ENCODE peak calls at places on chromosomes 6 and 20, in five cellular contexts. One of them, this sample, is unnamed.

GRCh38 chr20:36202891-36203338 is 33.4 kb upstream of the AAR2 start:
- DNase-seq in IMR-90: peak
- DNase-seq in ascending aorta: peak
- DNase-seq in fibroblast of lung: peak
- DNase-seq in mammary epithelial cell: peak
- DNase-seq in this sample: peak

GRCh38 chr20:2840967-2841531 is 504 bp downstream of the VPS16 start:
- DNase-seq in ascending aorta: peak
- DNase-seq in fibroblast of lung: peak
- DNase-seq in IMR-90: peak
- DNase-seq in mammary epithelial cell: peak
- DNase-seq in this sample: peak

GRCh38 chr6:11318835-11319813 is 86.7 kb upstream of the NEDD9 start:
- DNase-seq in ascending aorta: no peak
- DNase-seq in mammary epithelial cell: peak
- DNase-seq in IMR-90: no peak
- DNase-seq in fibroblast of lung: no peak
- DNase-seq in this sample: no peak

GRCh38 chr6:7051780-7052440 is 55.9 kb upstream of the RREB1 start:
- DNase-seq in IMR-90: no peak
- DNase-seq in fibroblast of lung: peak
- DNase-seq in mammary epithelial cell: no peak
- DNase-seq in ascending aorta: no peak
- DNase-seq in this sample: peak

GRCh38 chr6:166999845-167000253 is 652 bp downstream of the CEP43 start:
- DNase-seq in mammary epithelial cell: no peak
- DNase-seq in fibroblast of lung: peak
- DNase-seq in IMR-90: no peak
- DNase-seq in ascending aorta: peak
- DNase-seq in this sample: peak

GRCh38 chr6:4287811-4288244 is 152.5 kb upstream of the ECI2 start:
- DNase-seq in ascending aorta: no peak
- DNase-seq in mammary epithelial cell: no peak
- DNase-seq in IMR-90: no peak
- DNase-seq in fibroblast of lung: no peak
- DNase-seq in this sample: no peak

GRCh38 chr6:142377112-142377848 is 75.5 kb downstream of the ADGRG6 start:
- DNase-seq in mammary epithelial cell: peak
- DNase-seq in IMR-90: peak
- DNase-seq in fibroblast of lung: no peak
- DNase-seq in ascending aorta: no peak
- DNase-seq in this sample: no peak

GRCh38 chr6:152089992-152090391 is 282.5 kb downstream of the ESR1 start:
- DNase-seq in IMR-90: peak
- DNase-seq in mammary epithelial cell: peak
- DNase-seq in fibroblast of lung: peak
- DNase-seq in ascending aorta: peak
- DNase-seq in this sample: no peak

GRCh38 chr6:24584390-24584735 is 61.6 kb downstream of the KIAA0319 start:
- DNase-seq in mammary epithelial cell: no peak
- DNase-seq in IMR-90: no peak
- DNase-seq in ascending aorta: no peak
- DNase-seq in fibroblast of lung: no peak
- DNase-seq in this sample: no peak

GRCh38 chr20:56506103-56506502 is 18.4 kb upstream of the FAM209A start:
- DNase-seq in ascending aorta: peak
- DNase-seq in fibroblast of lung: no peak
- DNase-seq in mammary epithelial cell: no peak
- DNase-seq in IMR-90: no peak
- DNase-seq in this sample: no peak

GRCh38 chr6:99521557-99522286 is 6.5 kb upstream of the USP45 start:
- DNase-seq in ascending aorta: no peak
- DNase-seq in fibroblast of lung: peak
- DNase-seq in mammary epithelial cell: peak
- DNase-seq in IMR-90: peak
- DNase-seq in this sample: no peak

GRCh38 chr20:47411161-47411560 is 54.7 kb upstream of the ZMYND8 start:
- DNase-seq in mammary epithelial cell: no peak
- DNase-seq in fibroblast of lung: no peak
- DNase-seq in ascending aorta: no peak
- DNase-seq in IMR-90: no peak
- DNase-seq in this sample: peak

GRCh38 chr6:134035823-134036296 is 16.6 kb downstream of the SLC2A12 start:
- DNase-seq in ascending aorta: no peak
- DNase-seq in mammary epithelial cell: peak
- DNase-seq in fibroblast of lung: peak
- DNase-seq in IMR-90: peak
- DNase-seq in this sample: peak

GRCh38 chr20:6909608-6910007 is 142.1 kb downstream of the BMP2 start:
- DNase-seq in fibroblast of lung: no peak
- DNase-seq in ascending aorta: no peak
- DNase-seq in mammary epithelial cell: peak
- DNase-seq in IMR-90: no peak
- DNase-seq in this sample: no peak
- TF ChIP-seq CTCF in fibroblast of lung: no peak
- TF ChIP-seq CTCF in ascending aorta: no peak
- TF ChIP-seq CTCF in mammary epithelial cell: no peak
- TF ChIP-seq CTCF in IMR-90: no peak
- TF ChIP-seq CTCF in this sample: no peak

GRCh38 chr20:63917811-63918210 is 22.9 kb downstream of the DNAJC5 start:
- DNase-seq in fibroblast of lung: no peak
- DNase-seq in IMR-90: no peak
- DNase-seq in ascending aorta: no peak
- DNase-seq in mammary epithelial cell: no peak
- DNase-seq in this sample: no peak
- TF ChIP-seq CTCF in fibroblast of lung: no peak
- TF ChIP-seq CTCF in IMR-90: no peak
- TF ChIP-seq CTCF in ascending aorta: no peak
- TF ChIP-seq CTCF in mammary epithelial cell: no peak
- TF ChIP-seq CTCF in this sample: no peak

DNA sequence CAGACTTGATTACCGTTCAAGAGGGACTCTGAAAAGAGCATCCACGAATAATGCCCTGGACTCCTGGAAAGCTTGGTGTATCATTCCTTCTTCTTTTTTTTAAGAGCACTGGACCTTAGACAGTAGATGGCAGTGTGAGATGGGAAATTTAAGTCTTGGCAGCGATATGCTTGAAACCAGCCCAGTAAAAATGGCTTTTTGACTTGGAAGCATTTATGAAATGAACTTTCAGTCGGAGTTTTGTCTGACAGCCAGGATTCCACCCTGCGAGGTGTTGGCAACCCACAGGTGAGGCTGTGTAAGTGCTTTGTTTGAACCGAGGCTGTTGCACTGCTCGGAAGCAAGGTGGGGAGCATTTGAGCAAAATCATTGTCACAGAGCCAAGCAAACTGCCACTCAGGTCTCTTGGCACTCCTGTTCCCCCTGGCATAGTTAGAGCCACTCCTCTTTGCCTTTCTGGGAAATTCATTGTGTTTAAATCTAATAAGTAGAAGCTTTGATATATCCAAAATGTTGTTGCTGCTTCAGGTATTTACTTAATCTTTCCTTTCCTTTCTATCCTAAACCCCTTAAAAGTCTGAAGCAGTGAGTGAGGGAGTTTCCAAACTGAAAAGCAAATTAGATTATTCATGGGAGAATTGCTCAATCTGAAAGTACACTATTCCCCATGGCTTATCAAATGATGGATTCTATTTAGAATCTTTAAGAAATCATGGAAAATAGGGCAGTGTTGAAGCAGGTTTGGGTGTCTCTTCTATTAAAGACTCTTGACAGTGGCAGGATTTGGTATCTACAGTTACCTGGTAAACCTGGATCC is 272.8 kb upstream of the SLC35B3 start:
- DNase-seq in mammary epithelial cell: peak
- DNase-seq in fibroblast of lung: peak
- DNase-seq in IMR-90: no peak
- DNase-seq in ascending aorta: no peak
- DNase-seq in this sample: peak
- TF ChIP-seq CTCF in mammary epithelial cell: peak
- TF ChIP-seq CTCF in fibroblast of lung: no peak
- TF ChIP-seq CTCF in IMR-90: no peak
- TF ChIP-seq CTCF in ascending aorta: no peak
- TF ChIP-seq CTCF in this sample: peak

GRCh38 chr6:89894169-89894568 is at the start of gene GJA10:
- DNase-seq in mammary epithelial cell: no peak
- DNase-seq in ascending aorta: no peak
- DNase-seq in IMR-90: no peak
- DNase-seq in fibroblast of lung: no peak
- DNase-seq in this sample: no peak

GRCh38 chr6:89895273-89895874 is 1.1 kb downstream of the GJA10 start:
- DNase-seq in IMR-90: peak
- DNase-seq in mammary epithelial cell: peak
- DNase-seq in fibroblast of lung: peak
- DNase-seq in ascending aorta: no peak
- DNase-seq in this sample: no peak
- TF ChIP-seq CTCF in IMR-90: no peak
- TF ChIP-seq CTCF in mammary epithelial cell: no peak
- TF ChIP-seq CTCF in fibroblast of lung: no peak
- TF ChIP-seq CTCF in ascending aorta: no peak
- TF ChIP-seq CTCF in this sample: no peak

GRCh38 chr20:235891-236290 is 8.8 kb downstream of the DEFB129 start:
- DNase-seq in IMR-90: no peak
- DNase-seq in mammary epithelial cell: peak
- DNase-seq in ascending aorta: no peak
- DNase-seq in fibroblast of lung: peak
- DNase-seq in this sample: no peak
- TF ChIP-seq CTCF in IMR-90: no peak
- TF ChIP-seq CTCF in mammary epithelial cell: peak
- TF ChIP-seq CTCF in ascending aorta: no peak
- TF ChIP-seq CTCF in fibroblast of lung: peak
- TF ChIP-seq CTCF in this sample: no peak

GRCh38 chr6:162261598-162261997 is 466.0 kb downstream of the PRKN start:
- DNase-seq in mammary epithelial cell: no peak
- DNase-seq in IMR-90: no peak
- DNase-seq in fibroblast of lung: no peak
- DNase-seq in ascending aorta: no peak
- DNase-seq in this sample: no peak

GRCh38 chr6:162258647-162259046 is 468.9 kb downstream of the PRKN start:
- DNase-seq in fibroblast of lung: no peak
- DNase-seq in IMR-90: no peak
- DNase-seq in mammary epithelial cell: no peak
- DNase-seq in ascending aorta: no peak
- DNase-seq in this sample: no peak

GRCh38 chr6:162264581-162264980 is 463.0 kb downstream of the PRKN start:
- DNase-seq in IMR-90: no peak
- DNase-seq in mammary epithelial cell: no peak
- DNase-seq in fibroblast of lung: no peak
- DNase-seq in ascending aorta: no peak
- DNase-seq in this sample: no peak

GRCh38 chr6:162260024-162260423 is 467.5 kb downstream of the PRKN start:
- DNase-seq in mammary epithelial cell: no peak
- DNase-seq in IMR-90: no peak
- DNase-seq in ascending aorta: no peak
- DNase-seq in fibroblast of lung: no peak
- DNase-seq in this sample: no peak

DNA sequence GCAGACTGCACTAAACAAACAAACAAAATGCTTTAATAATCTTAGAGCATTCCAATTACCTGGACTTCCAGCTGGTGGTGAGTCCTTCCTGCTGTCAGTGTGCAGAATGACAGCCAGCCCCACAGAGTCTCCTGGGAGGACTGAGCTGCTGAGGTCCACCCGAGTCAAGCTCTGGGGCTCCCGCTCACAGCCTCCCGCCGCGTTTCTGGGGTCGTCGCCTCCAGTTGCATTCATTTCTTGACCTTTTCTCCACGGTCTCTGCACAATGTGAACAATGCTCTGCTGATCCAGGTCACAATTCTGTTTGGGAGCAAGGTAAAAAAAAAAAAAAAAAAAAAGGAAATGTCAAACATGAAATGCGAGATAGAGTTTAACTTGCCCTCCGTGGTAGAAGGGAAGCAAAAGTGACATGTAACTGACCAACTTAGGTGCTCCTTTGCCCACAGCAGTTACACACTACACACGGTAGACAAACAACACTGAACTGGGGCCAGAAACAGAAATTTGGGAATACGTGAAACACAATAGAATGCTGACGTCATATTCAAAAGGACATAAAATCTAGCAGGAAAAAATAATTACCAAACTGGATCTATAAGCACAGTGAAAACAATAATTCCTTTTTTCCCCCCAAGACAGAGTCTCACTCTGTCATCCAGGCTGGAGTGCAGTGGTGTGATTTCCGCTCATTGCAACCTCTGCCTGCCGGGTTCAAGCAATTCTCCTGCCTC is 464.9 kb downstream of the PRKN start:
- DNase-seq in mammary epithelial cell: no peak
- DNase-seq in ascending aorta: no peak
- DNase-seq in fibroblast of lung: no peak
- DNase-seq in IMR-90: no peak
- DNase-seq in this sample: no peak
- TF ChIP-seq CTCF in mammary epithelial cell: no peak
- TF ChIP-seq CTCF in ascending aorta: no peak
- TF ChIP-seq CTCF in fibroblast of lung: no peak
- TF ChIP-seq CTCF in IMR-90: no peak
- TF ChIP-seq CTCF in this sample: no peak

DNA sequence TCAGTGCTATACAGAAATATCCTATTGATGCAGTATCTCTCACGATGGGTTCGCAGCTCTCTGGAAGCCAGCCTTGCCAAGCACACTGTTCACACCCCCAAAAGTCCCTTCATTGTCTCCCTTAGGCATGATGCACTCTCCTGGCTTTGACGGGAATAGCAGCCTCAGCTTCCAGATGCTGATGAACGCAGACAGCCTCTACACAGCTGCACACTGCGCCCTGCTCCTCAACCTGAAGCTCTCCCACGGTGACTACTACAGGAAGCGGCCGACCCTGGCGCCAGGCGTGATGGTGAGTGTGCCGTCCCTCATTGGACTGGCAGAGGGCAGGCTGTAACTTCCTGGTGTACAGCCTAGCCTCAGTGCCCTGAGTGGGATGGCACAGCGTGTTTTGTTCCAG is 60.0 kb upstream of the PBOV1 start:
- DNase-seq in mammary epithelial cell: no peak
- DNase-seq in IMR-90: peak
- DNase-seq in fibroblast of lung: no peak
- DNase-seq in ascending aorta: no peak
- DNase-seq in this sample: peak
- TF ChIP-seq CTCF in mammary epithelial cell: peak
- TF ChIP-seq CTCF in IMR-90: no peak
- TF ChIP-seq CTCF in fibroblast of lung: peak
- TF ChIP-seq CTCF in ascending aorta: no peak
- TF ChIP-seq CTCF in this sample: peak

GRCh38 chr6:121356575-121356974 is 22.3 kb upstream of the TBC1D32 start:
- DNase-seq in IMR-90: no peak
- DNase-seq in ascending aorta: no peak
- DNase-seq in fibroblast of lung: no peak
- DNase-seq in mammary epithelial cell: no peak
- DNase-seq in this sample: no peak
- TF ChIP-seq CTCF in IMR-90: peak
- TF ChIP-seq CTCF in ascending aorta: no peak
- TF ChIP-seq CTCF in fibroblast of lung: no peak
- TF ChIP-seq CTCF in mammary epithelial cell: peak
- TF ChIP-seq CTCF in this sample: no peak

This sample was measured in GM12865.